ENCODE peak calls at places on chromosomes 4 and X, in eight cellular contexts. Z is CD4-positive, alpha-beta memory T cell; M is AG08396; Y is T-helper 1 cell; O is iPS DF 6.9; E is left ventricle myocardium inferior; V is ascending aorta; N is AG09309. P is an unnamed sample.

GRCh38 chr4:17577660-17578481 is 873 bp downstream of the LAP3 start:
- DNase-seq in M (peak; percentile 38), Y (no peak), O (no peak), N (no peak), Z (peak; percentile 6), V (peak; percentile 78), E (peak; percentile 42), P (peak; percentile 33)

GRCh38 chr4:39976945-39977488 is 694 bp downstream of the PDS5A start:
- DNase-seq in Z (no peak), V (peak; percentile 64), M (peak; percentile 31), O (no peak), N (no peak), Y (no peak), E (no peak), P (peak; percentile 14)

GRCh38 chr4:73843369-73843768 is 6.9 kb downstream of the CXCL6 start:
- DNase-seq in E (no peak), Z (no peak), Y (no peak), N (no peak), M (no peak), V (no peak), O (no peak), P (no peak)

GRCh38 chr4:106369456-106370060 is 980 bp upstream of the GIMD1 start:
- DNase-seq in M (peak; percentile 33), Z (peak; percentile 3), Y (no peak), N (peak; percentile 77), E (no peak), V (peak; percentile 67), O (peak; percentile 39), P (peak; percentile 68)

GRCh38 chr4:43339435-43339834 is 446.9 kb downstream of the GRXCR1 start:
- DNase-seq in N (no peak), E (no peak), Z (no peak), M (peak; percentile 33), Y (no peak), V (no peak), O (no peak), P (peak; percentile 51)

GRCh38 chr4:112857461-112857860 is 192.0 kb upstream of the ANK2 start:
- DNase-seq in E (no peak), N (peak; percentile 79), V (peak; percentile 69), O (no peak), Z (no peak), M (peak; percentile 81), Y (no peak), P (peak; percentile 82)

GRCh38 chr4:42150653-42151567 is 1.5 kb downstream of the BEND4 start:
- DNase-seq in V (no peak), Y (no peak), O (no peak), E (no peak), N (no peak), M (no peak), Z (no peak), P (no peak)

GRCh38 chrX:104307341-104307740 is 52.6 kb upstream of the ESX1 start:
- DNase-seq in Y (no peak), Z (no peak), E (no peak), N (no peak), M (no peak), V (no peak), O (no peak), P (no peak)

GRCh38 chr4:121129606-121130346 is 34.3 kb downstream of the TNIP3 start:
- DNase-seq in O (no peak), N (no peak), Z (no peak), Y (no peak), V (no peak), M (no peak), E (no peak), P (no peak)

GRCh38 chrX:153685751-153686676 is 1.7 kb upstream of the SLC6A8 start:
- DNase-seq in E (no peak), Y (no peak), O (no peak), N (no peak), M (no peak), Z (no peak), V (no peak), P (no peak)

GRCh38 chr4:1109898-1110506 is 3.4 kb downstream of the RNF212 start:
- DNase-seq in N (peak; percentile 1), V (no peak), Y (no peak), E (no peak), Z (no peak), O (no peak), M (no peak), P (peak; percentile 91)

GRCh38 chr4:152115794-152116193 is 355.0 kb upstream of the GATB start:
- DNase-seq in N (no peak), O (no peak), V (peak; percentile 59), Y (no peak), Z (peak; percentile 68), E (no peak), M (no peak), P (no peak)

GRCh38 chr4:169229571-169230028 is 41.2 kb downstream of the SH3RF1 start:
- DNase-seq in N (peak; percentile 88), V (peak; percentile 72), Y (no peak), M (peak; percentile 71), Z (no peak), E (no peak), O (no peak), P (peak; percentile 89)